ENCODE peak calls at places on chromosomes 2 and 18, in eight cellular contexts. O, T, N, B, D, G, V and H are unnamed samples.

GRCh38 chr2:53970095-53970897 is 497 bp downstream of the PSME4 start:
- DNase-seq in T (no peak), G (peak), O (peak), D (peak), V (peak), N (peak), B (peak), H (peak)

GRCh38 chr2:216119144-216119543 is 10.0 kb downstream of the XRCC5 start:
- DNase-seq in T (no peak), B (no peak), G (no peak), V (no peak), N (no peak), D (no peak), O (no peak), H (no peak)

GRCh38 chr2:29723255-29724001 is 198.0 kb downstream of the ALK start:
- DNase-seq in G (no peak), V (no peak), T (no peak), N (peak), O (no peak), D (no peak), B (peak), H (peak)

GRCh38 chr2:21395366-21395765 is 271.6 kb downstream of the TDRD15 start:
- DNase-seq in D (no peak), B (no peak), O (no peak), V (peak), N (peak), G (no peak), T (peak), H (peak)

GRCh38 chr18:22539045-22539444 is 121.3 kb upstream of the CTAGE1 start:
- DNase-seq in D (no peak), T (no peak), V (no peak), G (peak), O (no peak), N (no peak), B (no peak), H (no peak)

GRCh38 chr2:45014016-45014702 is 4.9 kb upstream of the SIX2 start:
- DNase-seq in B (no peak), G (peak), V (peak), T (no peak), D (peak), N (no peak), O (no peak), H (peak)

GRCh38 chr2:18630941-18631340 is 41.6 kb upstream of the NT5C1B start:
- DNase-seq in O (no peak), T (no peak), D (no peak), G (peak), V (no peak), B (no peak), N (no peak), H (no peak)

GRCh38 chr2:71889991-71890684 is 257.5 kb downstream of the CYP26B1 start:
- DNase-seq in D (peak), B (no peak), V (no peak), G (peak), O (no peak), N (peak), T (no peak), H (no peak)

GRCh38 chr2:173965372-173966025 is at the start of gene SP3:
- DNase-seq in D (peak), T (peak), V (peak), N (peak), G (peak), O (peak), B (peak), H (peak)

GRCh38 chr2:238252766-238253630 is 13.2 kb upstream of the HES6 start:
- DNase-seq in G (no peak), T (no peak), D (no peak), V (no peak), B (no peak), O (no peak), N (no peak), H (no peak)